ENCODE peak calls at places on chromosomes 16 and 17, in seven cellular contexts. Z is fibroblast of lung, C is neural crest cell, X is neural progenitor cell, I is adrenal gland, J is endothelial cell of umbilical vein, R is cardiac fibroblast. L is an unnamed sample.

GRCh38 chr16:73228649-73229048 is 180.7 kb upstream of the ZFHX3 start:
- DNase-seq in Z (peak), C (no peak), X (no peak), I (no peak), J (peak), R (peak), L (no peak)

GRCh38 chr16:35724551-35724950 is 2265.1 kb downstream of the TP53TG3F start:
- DNase-seq in Z (no peak), C (no peak), X (no peak), I (no peak), J (no peak), R (no peak), L (no peak)

GRCh38 chr16:49491736-49492089 is 118.1 kb downstream of the C16orf78 start:
- DNase-seq in Z (peak), C (peak), X (peak), I (peak), J (peak), R (no peak), L (peak)

GRCh38 chr16:22120440-22120839 is 28.1 kb downstream of the VWA3A start:
- DNase-seq in Z (no peak), C (no peak), X (no peak), I (no peak), J (no peak), R (no peak), L (no peak)

GRCh38 chr17:29933379-29933778 is 3.4 kb upstream of the SSH2 start:
- DNase-seq in Z (peak), C (no peak), X (peak), I (no peak), J (peak), R (peak), L (no peak)

GRCh38 chr17:55327225-55328088 is 62.7 kb downstream of the HLF start:
- DNase-seq in Z (no peak), C (no peak), X (no peak), I (no peak), J (no peak), R (no peak), L (no peak)

GRCh38 chr17:57810740-57811632 is 38.9 kb downstream of the MRPS23 start:
- DNase-seq in Z (peak), C (no peak), X (no peak), I (peak), J (no peak), R (peak), L (peak)

GRCh38 chr16:16112450-16113053 is 110.7 kb downstream of the ABCC6 start:
- DNase-seq in Z (no peak), C (no peak), X (no peak), I (no peak), J (no peak), R (no peak), L (no peak)

GRCh38 chr16:47979783-47980182 is 176.0 kb downstream of the ABCC12 start:
- DNase-seq in Z (no peak), C (no peak), X (no peak), I (no peak), J (no peak), R (no peak), L (no peak)

GRCh38 chr17:76080207-76080933 is 1.4 kb downstream of the ZACN start:
- DNase-seq in Z (no peak), C (no peak), X (peak), I (no peak), J (no peak), R (no peak), L (no peak)

GRCh38 chr16:25051446-25052160 is 36.4 kb upstream of the ARHGAP17 start:
- DNase-seq in Z (peak), C (no peak), X (no peak), I (no peak), J (peak), R (peak), L (no peak)

GRCh38 chr16:15765880-15766279 is 90.9 kb downstream of the MYH11 start:
- DNase-seq in Z (no peak), C (peak), X (peak), I (peak), J (peak), R (peak), L (peak)

GRCh38 chr16:67814567-67814966 is 7.9 kb downstream of the TSNAXIP1 start:
- DNase-seq in Z (no peak), C (no peak), X (no peak), I (no peak), J (no peak), R (no peak), L (no peak)

GRCh38 chr16:86823125-86823524 is 244.8 kb downstream of the FOXL1 start:
- DNase-seq in Z (peak), C (no peak), X (no peak), I (no peak), J (no peak), R (peak), L (no peak)

GRCh38 chr17:42639484-42640474 is 19.3 kb upstream of the TUBG2 start:
- DNase-seq in Z (no peak), C (no peak), X (no peak), I (no peak), J (no peak), R (no peak), L (no peak)

GRCh38 chr17:48610282-48611211 is at the start of gene HOXB7:
- DNase-seq in Z (no peak), C (no peak), X (no peak), I (peak), J (peak), R (no peak), L (peak)

GRCh38 chr17:59378621-59379194 is 47.3 kb downstream of the YPEL2 start:
- DNase-seq in Z (peak), C (no peak), X (no peak), I (no peak), J (peak), R (peak), L (no peak)

GRCh38 chr17:66405836-66406679 is 103.6 kb downstream of the PRKCA start:
- DNase-seq in Z (no peak), C (no peak), X (no peak), I (no peak), J (peak), R (no peak), L (no peak)

GRCh38 chr17:71966459-71967313 is 154.1 kb upstream of the SOX9 start:
- DNase-seq in Z (peak), C (no peak), X (no peak), I (no peak), J (no peak), R (no peak), L (no peak)

GRCh38 chr17:4513113-4514032 is 14.7 kb downstream of the SPNS2 start:
- DNase-seq in Z (no peak), C (no peak), X (no peak), I (no peak), J (no peak), R (no peak), L (peak)

GRCh38 chr16:1167276-1168107 is 14.6 kb downstream of the CACNA1H start:
- DNase-seq in Z (peak), C (peak), X (peak), I (no peak), J (no peak), R (no peak), L (peak)

GRCh38 chr17:50117202-50118040 is 12.5 kb downstream of the SAMD14 start:
- DNase-seq in Z (peak), C (peak), X (peak), I (peak), J (peak), R (peak), L (peak)

GRCh38 chr17:33562792-33563191 is 269.7 kb upstream of the ASIC2 start:
- DNase-seq in Z (no peak), C (no peak), X (peak), I (no peak), J (no peak), R (no peak), L (no peak)

GRCh38 chr17:80827646-80828643 is 163.7 kb upstream of the CHMP6 start:
- DNase-seq in Z (peak), C (no peak), X (peak), I (no peak), J (no peak), R (no peak), L (no peak)

GRCh38 chr17:83062818-83063671 is 16.4 kb upstream of the METRNL start:
- DNase-seq in Z (no peak), C (no peak), X (no peak), I (peak), J (no peak), R (no peak), L (peak)

DNA sequence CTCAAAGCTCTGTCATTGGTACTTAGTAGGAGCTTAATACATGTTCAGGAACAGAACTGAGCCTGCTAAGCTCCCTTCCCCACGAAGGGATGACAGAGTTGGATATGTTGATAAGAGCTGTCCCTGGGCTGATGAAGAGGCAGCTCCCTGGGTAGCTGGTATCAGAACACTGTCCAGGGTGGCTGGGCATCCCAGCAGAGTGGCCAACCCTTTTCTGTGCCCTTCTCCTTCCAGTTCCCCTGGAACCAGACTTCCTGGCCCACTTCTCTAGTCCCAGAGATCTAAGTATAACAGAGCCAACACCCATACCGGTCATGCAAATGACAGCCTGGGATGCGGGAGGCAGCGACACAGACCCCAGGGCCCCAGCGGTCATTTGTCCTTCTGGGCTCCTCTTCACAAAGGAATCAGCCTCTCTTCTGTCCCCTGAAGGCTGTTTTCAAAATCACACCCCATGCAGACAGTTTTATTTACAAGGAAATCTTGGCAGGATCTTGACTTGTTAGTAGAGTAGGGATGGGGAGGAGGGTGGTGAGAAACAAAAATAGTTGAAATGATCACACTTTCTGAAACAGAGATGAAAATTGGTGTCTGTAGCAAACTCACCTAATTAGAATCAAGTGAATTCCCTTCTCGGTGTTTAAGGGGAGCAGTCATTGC is 1.4 kb upstream of the RHBDL3 start:
- DNase-seq in Z (no peak), C (no peak), X (peak), I (no peak), J (no peak), R (no peak), L (no peak)
- TF ChIP-seq CTCF in Z (peak), C (peak), X (peak), I (no peak), J (no peak), R (peak), L (no peak)

DNA sequence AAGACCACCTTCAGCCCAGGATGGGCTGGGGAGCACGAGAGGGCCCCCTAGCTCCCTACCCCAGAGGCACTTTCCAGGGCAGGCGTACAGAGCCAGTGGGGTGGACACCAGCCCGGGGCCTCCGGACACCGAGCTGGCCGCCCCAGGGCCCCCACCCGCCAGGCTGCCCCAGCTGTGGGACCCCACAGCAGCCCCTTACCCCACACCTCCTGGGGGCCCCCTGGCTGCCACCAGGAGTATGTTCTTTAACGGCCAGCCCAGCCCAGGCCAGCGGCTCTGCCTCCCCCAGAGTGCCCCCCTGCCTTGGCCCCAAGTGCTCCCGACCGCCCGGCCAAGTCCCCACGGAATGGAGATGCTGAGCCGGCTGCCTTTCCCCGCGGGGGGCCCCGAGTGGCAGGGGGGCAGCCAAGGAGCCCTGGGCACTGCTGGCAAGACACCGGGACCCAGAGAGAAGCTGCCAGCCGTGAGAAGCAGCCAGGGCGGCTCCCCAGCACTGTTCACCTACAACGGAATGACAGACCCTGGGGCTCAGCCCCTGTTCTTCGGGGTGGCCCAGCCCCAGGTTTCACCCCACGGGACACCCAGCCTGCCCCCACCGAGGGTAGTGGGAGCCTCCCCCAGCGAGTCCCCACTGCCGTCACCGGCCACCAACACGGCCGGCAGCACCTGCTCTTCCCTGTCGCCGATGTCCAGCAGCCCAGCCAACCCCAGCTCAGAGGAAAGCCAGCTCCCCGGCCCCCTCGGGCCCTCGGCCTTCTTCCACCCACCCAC is 24.3 kb upstream of the ZFPM1 start:
- DNase-seq in Z (no peak), C (no peak), X (no peak), I (no peak), J (no peak), R (no peak), L (no peak)
- TF ChIP-seq CTCF in Z (no peak), C (no peak), X (peak), I (no peak), J (no peak), R (peak), L (no peak)

GRCh38 chr17:18043491-18043890 is 4.3 kb downstream of the GID4 start:
- DNase-seq in Z (peak), C (no peak), X (no peak), I (no peak), J (peak), R (peak), L (no peak)
- TF ChIP-seq CTCF in Z (peak), C (peak), X (no peak), I (no peak), J (no peak), R (no peak), L (peak)

GRCh38 chr17:2331303-2331702 is 5.0 kb downstream of the TSR1 start:
- DNase-seq in Z (no peak), C (no peak), X (no peak), I (no peak), J (no peak), R (no peak), L (no peak)

GRCh38 chr17:2337152-2337810 is at the start of gene SGSM2:
- DNase-seq in Z (peak), C (peak), X (peak), I (peak), J (peak), R (peak), L (peak)

GRCh38 chr17:2335726-2336214 is 487 bp downstream of the TSR1 start:
- DNase-seq in Z (peak), C (no peak), X (peak), I (no peak), J (no peak), R (no peak), L (peak)

GRCh38 chr17:2337811-2338657 is 733 bp downstream of the SGSM2 start:
- DNase-seq in Z (peak), C (peak), X (peak), I (peak), J (peak), R (peak), L (peak)

DNA sequence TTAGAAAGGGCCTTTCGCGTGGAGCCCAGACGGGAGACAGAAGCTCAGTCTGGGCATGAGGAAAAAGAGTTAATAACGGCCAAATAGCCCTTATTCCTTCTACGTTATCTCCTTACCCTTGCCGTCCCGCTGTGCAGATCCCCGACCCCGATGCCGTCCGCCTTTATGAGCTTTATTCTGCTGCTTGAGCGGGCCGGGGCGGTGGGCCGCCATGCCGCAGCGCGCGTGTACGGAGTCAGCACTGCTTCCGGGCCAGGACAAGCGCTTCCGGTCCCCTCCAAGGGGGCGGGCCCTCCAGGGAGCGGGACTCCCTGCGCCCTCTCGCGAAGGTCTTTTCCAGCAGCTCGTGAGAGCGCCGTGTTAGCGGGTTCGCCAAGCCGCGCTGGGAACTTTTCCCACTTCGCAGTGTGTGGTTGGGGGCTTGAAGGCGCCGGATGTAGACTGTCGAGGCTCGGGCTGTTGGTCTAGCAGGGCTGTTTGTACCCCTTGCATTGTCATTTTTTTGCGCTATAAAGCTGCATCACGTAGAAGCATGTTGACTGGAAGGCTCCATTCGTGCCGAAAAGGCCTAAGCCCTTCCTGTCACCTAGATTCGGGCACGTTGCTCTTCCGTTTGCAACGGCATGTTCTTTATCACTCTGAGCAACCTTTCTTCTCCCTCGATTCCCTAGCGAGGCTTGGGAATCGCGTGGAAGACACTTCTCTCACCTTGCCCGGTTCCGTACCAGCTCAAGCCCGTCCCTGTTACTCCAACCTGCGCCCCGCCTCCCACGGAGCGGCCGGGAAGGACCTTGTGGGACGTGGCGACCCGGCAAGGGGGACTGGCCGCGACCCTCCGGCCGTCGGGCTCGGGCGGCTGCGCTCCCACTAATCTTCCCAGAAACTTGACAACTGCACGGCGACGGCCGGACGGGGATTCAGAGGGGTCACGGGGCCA is at the start of gene TSR1:
- DNase-seq in Z (peak), C (peak), X (peak), I (peak), J (peak), R (peak), L (peak)
- TF ChIP-seq CTCF in Z (peak), C (no peak), X (peak), I (no peak), J (peak), R (no peak), L (no peak)